ENCODE peak calls at places on chromosomes 2 and 18, in five cellular contexts. K is PC-3, W is GM12865, Y is heart right ventricle, C is GM06990. E is an unnamed sample.

GRCh38 chr18:10685484-10685883 is 159.7 kb downstream of the NAPG start:
- DNase-seq in K (no peak), W (peak), Y (no peak), C (peak), E (no peak)

GRCh38 chr2:122414911-122415310 is 659.5 kb downstream of the TSN start:
- DNase-seq in K (peak), W (no peak), Y (no peak), C (no peak), E (peak)

GRCh38 chr2:122191331-122191730 is 435.9 kb downstream of the TSN start:
- DNase-seq in K (peak), W (peak), Y (no peak), C (no peak), E (peak)

GRCh38 chr18:62942578-62942977 is 227.2 kb downstream of the PHLPP1 start:
- DNase-seq in K (no peak), W (no peak), Y (no peak), C (no peak), E (peak)

GRCh38 chr2:222351035-222351434 is 52.2 kb upstream of the PAX3 start:
- DNase-seq in K (no peak), W (no peak), Y (no peak), C (no peak), E (no peak)

GRCh38 chr18:59140287-59140885 is 702 bp downstream of the SEC11C start:
- DNase-seq in K (peak), W (no peak), Y (peak), C (no peak), E (peak)

GRCh38 chr2:121565389-121566250 is 34.9 kb downstream of the RNU4ATAC start:
- DNase-seq in K (no peak), W (no peak), Y (peak), C (no peak), E (no peak)

GRCh38 chr18:46199515-46200147 is 95.4 kb downstream of the HAUS1 start:
- DNase-seq in K (peak), W (no peak), Y (no peak), C (no peak), E (peak)

GRCh38 chr2:234885113-234885512 is 66.7 kb upstream of the SH3BP4 start:
- DNase-seq in K (no peak), W (no peak), Y (no peak), C (no peak), E (no peak)

GRCh38 chr2:152335851-152336102 is 803 bp downstream of the FMNL2 start:
- DNase-seq in K (no peak), W (no peak), Y (peak), C (no peak), E (no peak)

GRCh38 chr2:165927353-165927752 is 26.2 kb downstream of the TTC21B start:
- DNase-seq in K (peak), W (no peak), Y (no peak), C (no peak), E (peak)

GRCh38 chr2:10424051-10424450 is 24.1 kb downstream of the ODC1 start:
- DNase-seq in K (no peak), W (no peak), Y (no peak), C (no peak), E (no peak)

GRCh38 chr2:54226224-54226623 is 29.8 kb downstream of the TSPYL6 start:
- DNase-seq in K (no peak), W (no peak), Y (no peak), C (no peak), E (no peak)

GRCh38 chr18:77042583-77042982 is 90.0 kb downstream of the MBP start:
- DNase-seq in K (no peak), W (no peak), Y (no peak), C (no peak), E (no peak)

GRCh38 chr2:71455741-71456569 is 2.6 kb downstream of the DYSF start:
- DNase-seq in K (no peak), W (no peak), Y (peak), C (no peak), E (no peak)

GRCh38 chr18:54716586-54716985 is 111.7 kb upstream of the RAB27B start:
- DNase-seq in K (no peak), W (no peak), Y (no peak), C (no peak), E (no peak)

GRCh38 chr2:222903234-222904220 is 42.7 kb downstream of the ACSL3 start:
- DNase-seq in K (peak), W (peak), Y (peak), C (no peak), E (peak)

GRCh38 chr2:2411008-2411407 is 79.9 kb upstream of the MYT1L start:
- DNase-seq in K (no peak), W (no peak), Y (no peak), C (no peak), E (no peak)

GRCh38 chr2:207617011-207617671 is 8.1 kb downstream of the METTL21A start:
- DNase-seq in K (peak), W (no peak), Y (no peak), C (no peak), E (peak)

GRCh38 chr2:15241929-15242328 is 319.2 kb downstream of the NBAS start:
- DNase-seq in K (no peak), W (no peak), Y (no peak), C (no peak), E (no peak)

GRCh38 chr2:9163306-9164111 is 43.1 kb upstream of the ASAP2 start:
- DNase-seq in K (peak), W (no peak), Y (no peak), C (no peak), E (peak)

GRCh38 chr18:46042571-46043123 is 29.4 kb downstream of the PSTPIP2 start:
- DNase-seq in K (peak), W (no peak), Y (no peak), C (no peak), E (peak)

GRCh38 chr2:38394903-38395341 is 17.8 kb upstream of the ATL2 start:
- DNase-seq in K (peak), W (peak), Y (no peak), C (no peak), E (peak)

GRCh38 chr2:175468699-175469098 is 287.2 kb upstream of the ATP5MC3 start:
- DNase-seq in K (no peak), W (no peak), Y (no peak), C (no peak), E (no peak)

GRCh38 chr2:160221391-160222276 is 21.6 kb upstream of the ITGB6 start:
- DNase-seq in K (peak), W (no peak), Y (peak), C (no peak), E (peak)

GRCh38 chr2:216090369-216090786 is 8.7 kb downstream of the TMEM169 start:
- DNase-seq in K (no peak), W (peak), Y (no peak), C (peak), E (peak)

GRCh38 chr18:2920546-2921343 is 73.9 kb downstream of the EMILIN2 start:
- DNase-seq in K (no peak), W (no peak), Y (no peak), C (no peak), E (no peak)

GRCh38 chr2:226742346-226742745 is 57.3 kb downstream of the IRS1 start:
- DNase-seq in K (no peak), W (no peak), Y (peak), C (no peak), E (no peak)

GRCh38 chr18:32549248-32549842 is 78.7 kb upstream of the GAREM1 start:
- DNase-seq in K (peak), W (peak), Y (peak), C (no peak), E (peak)

GRCh38 chr2:113240150-113240914 is 38.4 kb downstream of the PAX8 start:
- DNase-seq in K (peak), W (no peak), Y (peak), C (no peak), E (peak)
- TF ChIP-seq CTCF in K (no peak), W (no peak), Y (no peak), C (no peak), E (no peak)

GRCh38 chr2:169966449-169966848 is 139.2 kb downstream of the UBR3 start:
- DNase-seq in K (no peak), W (no peak), Y (no peak), C (no peak), E (no peak)

GRCh38 chr2:169964740-169965139 is 137.5 kb downstream of the UBR3 start:
- DNase-seq in K (peak), W (no peak), Y (no peak), C (no peak), E (no peak)

GRCh38 chr2:169965495-169965894 is 138.2 kb downstream of the UBR3 start:
- DNase-seq in K (no peak), W (no peak), Y (no peak), C (no peak), E (no peak)

GRCh38 chr2:169961911-169962310 is 134.7 kb downstream of the UBR3 start:
- DNase-seq in K (no peak), W (no peak), Y (no peak), C (no peak), E (peak)

DNA sequence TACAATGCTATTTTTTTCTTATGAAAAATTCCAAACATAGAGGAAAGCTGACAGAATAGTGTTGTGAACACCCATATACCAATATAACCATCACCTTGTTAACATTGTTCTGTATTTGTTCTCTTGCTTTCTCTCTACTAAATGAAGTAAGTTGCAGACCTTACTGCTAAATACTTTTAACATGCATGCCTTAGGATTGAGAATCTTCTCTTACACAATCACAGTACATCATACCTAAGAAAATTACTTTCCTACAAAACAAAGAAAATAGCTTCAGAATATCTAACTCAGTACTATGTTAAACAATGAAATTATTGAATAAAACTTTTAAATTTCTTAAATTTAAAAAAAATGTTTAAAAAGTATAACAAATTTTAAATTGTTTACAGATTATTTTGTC is 136.5 kb downstream of the UBR3 start:
- DNase-seq in K (no peak), W (no peak), Y (no peak), C (no peak), E (no peak)
- H3K4me3 ChIP-seq in K (no peak), W (no peak), Y (no peak), C (no peak), E (no peak)

GRCh38 chr18:47931707-47932103 is 1.2 kb upstream of the SMAD2 start:
- DNase-seq in K (no peak), W (peak), Y (peak), C (no peak), E (peak)
- TF ChIP-seq CTCF in K (no peak), W (peak), Y (no peak), C (peak), E (peak)

GRCh38 chr2:85429213-85429923 is 10.9 kb downstream of the SH2D6 start:
- DNase-seq in K (no peak), W (no peak), Y (no peak), C (no peak), E (no peak)

GRCh38 chr2:85430780-85431601 is 12.5 kb downstream of the SH2D6 start:
- DNase-seq in K (no peak), W (no peak), Y (no peak), C (no peak), E (no peak)

GRCh38 chr2:85429924-85430289 is 11.4 kb downstream of the SH2D6 start:
- DNase-seq in K (no peak), W (no peak), Y (no peak), C (no peak), E (no peak)

GRCh38 chr2:85433511-85434089 is 15.1 kb downstream of the SH2D6 start:
- DNase-seq in K (peak), W (no peak), Y (peak), C (no peak), E (peak)

DNA sequence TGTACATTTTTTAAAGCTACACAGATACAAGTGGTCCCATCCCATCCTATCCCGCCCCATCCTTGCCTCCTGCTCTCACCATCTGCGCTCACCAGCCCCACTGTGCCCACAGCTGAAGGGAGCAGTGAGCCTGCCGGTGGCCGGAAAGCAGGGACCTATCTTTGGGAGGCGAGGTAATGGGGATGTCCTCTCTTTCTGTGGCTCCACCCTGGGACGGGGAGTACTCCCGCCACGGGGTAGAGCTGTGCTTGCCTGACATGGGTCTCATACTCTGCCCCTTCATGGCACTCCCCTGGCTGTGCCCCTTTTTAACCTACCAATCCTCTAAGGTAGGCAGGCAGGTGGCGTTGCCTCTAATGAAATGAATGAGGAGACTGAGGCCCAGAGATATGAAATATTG is 13.3 kb downstream of the SH2D6 start:
- DNase-seq in K (no peak), W (no peak), Y (no peak), C (no peak), E (no peak)
- H3K4me3 ChIP-seq in K (no peak), W (no peak), Y (no peak), C (no peak), E (no peak)

DNA sequence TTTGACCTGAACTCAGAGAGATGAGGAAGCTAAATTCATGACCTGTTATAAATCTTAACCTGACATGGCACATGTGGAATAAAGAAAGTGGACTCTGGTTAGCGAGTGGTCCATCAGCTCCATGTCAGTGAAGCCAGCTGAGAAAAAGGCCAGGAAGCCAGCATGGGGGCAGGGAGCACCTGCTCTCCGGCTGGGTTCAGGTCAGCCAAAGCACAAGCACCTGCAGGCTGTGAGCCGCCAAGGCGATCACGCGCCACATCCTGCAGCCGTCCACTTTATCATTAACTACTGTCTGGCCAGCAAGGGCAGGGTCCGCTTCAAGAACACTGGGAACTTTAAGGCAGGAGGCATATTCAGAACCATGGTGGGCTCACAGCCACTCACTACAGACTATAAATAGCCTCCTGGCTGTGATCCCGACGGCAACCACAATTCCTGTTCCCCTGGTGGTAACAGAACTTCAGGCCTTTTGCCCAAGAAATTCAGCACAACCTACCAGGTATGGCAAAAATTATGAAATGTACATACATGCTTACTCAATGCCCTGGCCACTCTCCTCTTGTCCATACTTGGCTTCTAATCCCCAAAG is 35.5 kb downstream of the ACVR1 start:
- DNase-seq in K (no peak), W (no peak), Y (peak), C (no peak), E (no peak)
- TF ChIP-seq CTCF in K (no peak), W (no peak), Y (no peak), C (no peak), E (no peak)

DNA sequence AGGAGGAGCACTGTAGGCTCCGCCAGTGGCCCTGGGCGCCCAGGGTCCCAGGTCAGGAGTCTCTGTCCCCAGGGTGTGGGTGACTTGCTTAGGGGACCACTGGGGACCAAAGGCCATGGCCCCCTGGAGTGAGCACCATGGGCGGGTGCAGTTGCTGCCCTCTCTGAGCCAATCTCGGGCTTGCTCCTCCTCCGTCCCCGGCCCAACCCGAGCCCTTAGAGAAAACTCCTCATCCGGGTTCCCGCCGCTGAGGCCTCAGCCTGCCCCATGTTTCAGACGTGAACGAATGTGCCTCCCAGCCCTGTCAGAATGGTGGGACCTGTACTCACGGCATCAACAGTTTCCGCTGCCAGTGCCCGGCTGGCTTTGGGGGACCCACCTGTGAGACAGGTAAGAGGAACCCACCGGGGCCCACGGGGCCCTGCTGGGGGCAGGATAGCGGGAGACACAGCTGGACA is 38.6 kb downstream of the SNED1 start:
- DNase-seq in K (no peak), W (peak), Y (no peak), C (peak), E (no peak)
- H3K4me3 ChIP-seq in K (peak), W (peak), Y (peak), C (peak), E (no peak)

DNA sequence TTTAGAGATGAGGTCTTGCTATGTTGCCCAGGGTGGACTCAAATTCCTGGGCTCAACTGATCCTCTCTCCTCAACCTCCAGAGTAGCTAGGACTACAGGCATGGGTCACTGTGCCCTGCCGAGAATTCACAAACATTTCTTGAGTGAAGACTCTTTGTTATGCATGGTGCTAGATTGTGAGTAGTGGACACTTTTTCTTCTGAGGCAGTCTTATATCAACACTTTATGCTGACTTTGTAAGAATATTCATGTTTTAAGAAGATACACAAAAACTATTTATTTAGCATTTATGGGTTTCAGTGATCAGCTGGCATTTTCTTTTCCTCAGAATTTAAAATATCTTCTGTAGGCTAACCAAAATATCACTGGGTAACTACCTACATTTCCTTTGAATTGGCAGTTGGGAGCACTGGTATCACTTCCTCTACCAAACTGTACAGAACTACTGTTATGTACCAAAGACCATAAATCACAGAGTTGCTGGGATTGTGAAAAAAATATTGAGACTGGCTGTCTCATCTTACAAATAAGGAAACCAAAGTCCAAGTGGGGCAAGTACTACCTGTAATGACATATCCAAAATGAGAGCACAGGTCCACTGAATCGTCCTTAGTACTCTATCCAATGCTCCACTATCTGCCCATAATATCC is 34.0 kb downstream of the DOCK10 start:
- DNase-seq in K (no peak), W (peak), Y (no peak), C (peak), E (no peak)
- TF ChIP-seq CTCF in K (no peak), W (no peak), Y (no peak), C (no peak), E (no peak)

GRCh38 chr2:178479275-178479616 is 846 bp upstream of the FKBP7 start:
- DNase-seq in K (no peak), W (no peak), Y (no peak), C (no peak), E (no peak)
- H3K4me3 ChIP-seq in K (peak), W (peak), Y (peak), C (peak), E (peak)

GRCh38 chr2:20667151-20667530 is 197 bp downstream of the GDF7 start:
- DNase-seq in K (no peak), W (no peak), Y (no peak), C (no peak), E (no peak)
- TF ChIP-seq CTCF in K (no peak), W (no peak), Y (no peak), C (no peak), E (no peak)

GRCh38 chr2:19541884-19542283 is 183.5 kb upstream of the OSR1 start:
- DNase-seq in K (peak), W (no peak), Y (no peak), C (no peak), E (no peak)

GRCh38 chr2:19540739-19541503 is 182.5 kb upstream of the OSR1 start:
- DNase-seq in K (peak), W (peak), Y (no peak), C (no peak), E (peak)

GRCh38 chr2:19538411-19538963 is 180.1 kb upstream of the OSR1 start:
- DNase-seq in K (peak), W (no peak), Y (peak), C (no peak), E (peak)

GRCh38 chr2:19532797-19533196 is 174.4 kb upstream of the OSR1 start:
- DNase-seq in K (no peak), W (no peak), Y (no peak), C (no peak), E (peak)

DNA sequence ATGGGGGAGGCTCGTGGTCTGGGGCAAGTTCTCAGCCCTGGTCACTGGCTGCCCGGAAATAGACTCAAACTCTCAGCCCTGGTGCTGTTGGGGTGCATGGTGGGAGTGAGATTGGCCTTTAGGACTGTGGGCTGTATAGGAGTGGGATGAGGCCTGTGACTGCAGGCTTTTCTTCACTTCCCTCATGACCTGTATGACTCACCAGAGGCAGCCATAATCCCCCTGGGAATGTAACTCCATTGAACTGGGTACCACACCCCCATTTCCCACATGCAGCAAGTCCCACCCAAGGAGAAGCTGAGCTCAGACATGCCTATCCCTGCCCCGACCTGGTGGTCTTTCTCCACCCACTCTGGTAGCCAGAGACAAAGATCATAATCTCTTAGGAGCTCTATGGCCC is 177.7 kb upstream of the OSR1 start:
- DNase-seq in K (no peak), W (no peak), Y (no peak), C (no peak), E (peak)
- H3K4me3 ChIP-seq in K (no peak), W (no peak), Y (no peak), C (no peak), E (no peak)

E was measured in epithelial cell of esophagus.